ENCODE peak calls at places on chromosomes 4 and X, in eight cellular contexts. A is GM12891, X is sigmoid colon, O is HL-60, C is transverse colon, H is suprapubic skin, D is K562, K is SK-N-SH. W is an unnamed sample.

GRCh38 chrX:10755477-10756334 is 135.3 kb upstream of the MID1 start:
- DNase-seq in A (no peak), X (no peak), O (no peak), C (no peak), H (no peak), D (no peak), K (no peak), W (peak; percentile 58)

GRCh38 chrX:54633641-54634040 is 103.6 kb downstream of the GNL3L start:
- DNase-seq in A (no peak), X (no peak), O (no peak), C (no peak), H (no peak), D (no peak), K (no peak), W (peak; percentile 0)

GRCh38 chr4:185470503-185471195 is 884 bp downstream of the CCDC110 start:
- DNase-seq in A (no peak), X (peak; percentile 86), O (no peak), C (peak; percentile 73), H (no peak), D (peak; percentile 38), K (peak; percentile 31), W (peak; percentile 52)

GRCh38 chr4:98564847-98565246 is 93.6 kb downstream of the TSPAN5 start:
- DNase-seq in A (no peak), X (no peak), O (no peak), C (no peak), H (no peak), D (no peak), K (no peak), W (no peak)

GRCh38 chrX:3029084-3029483 is 12.2 kb upstream of the ARSF start:
- DNase-seq in A (no peak), X (no peak), O (no peak), C (no peak), H (no peak), D (no peak), K (no peak), W (no peak)

GRCh38 chrX:145405012-145405411 is 157.7 kb downstream of the SPANXN1 start:
- DNase-seq in A (no peak), X (no peak), O (no peak), C (no peak), H (no peak), D (peak; percentile 26), K (peak; percentile 29), W (peak; percentile 1)

GRCh38 chrX:45889471-45889870 is 655.8 kb downstream of the ZNF674 start:
- DNase-seq in A (no peak), X (no peak), O (no peak), C (no peak), H (no peak), D (no peak), K (no peak), W (no peak)

GRCh38 chrX:15947648-15948317 is 93.2 kb upstream of the AP1S2 start:
- DNase-seq in A (no peak), X (no peak), O (no peak), C (no peak), H (no peak), D (peak; percentile 62), K (no peak), W (peak; percentile 45)

GRCh38 chrX:25049347-25049746 is 33.6 kb upstream of the ARX start:
- DNase-seq in A (no peak), X (no peak), O (no peak), C (no peak), H (no peak), D (peak; percentile 3), K (no peak), W (no peak)

GRCh38 chr4:47463235-47463956 is at the start of gene COMMD8:
- DNase-seq in A (peak; percentile 83), X (peak; percentile 98), O (peak; percentile 94), C (peak; percentile 98), H (peak; percentile 99), D (peak; percentile 96), K (peak; percentile 95), W (peak; percentile 96)

GRCh38 chr4:121697626-121698025 is 846 bp upstream of the ANXA5 start:
- DNase-seq in A (no peak), X (no peak), O (no peak), C (no peak), H (no peak), D (no peak), K (no peak), W (no peak)

GRCh38 chr4:121696641-121697461 is at the start of gene ANXA5:
- DNase-seq in A (peak; percentile 53), X (peak; percentile 96), O (no peak), C (peak; percentile 91), H (peak; percentile 92), D (peak; percentile 91), K (peak; percentile 93), W (peak; percentile 88)

GRCh38 chr4:121693450-121693849 is 3.3 kb downstream of the ANXA5 start:
- DNase-seq in A (no peak), X (no peak), O (no peak), C (no peak), H (no peak), D (no peak), K (no peak), W (no peak)

GRCh38 chr4:121698119-121698732 is 1.4 kb upstream of the ANXA5 start:
- DNase-seq in A (no peak), X (no peak), O (no peak), C (no peak), H (no peak), D (no peak), K (no peak), W (no peak)

GRCh38 chr4:121696140-121696640 is 590 bp downstream of the ANXA5 start:
- DNase-seq in A (no peak), X (peak; percentile 94), O (no peak), C (peak; percentile 76), H (peak; percentile 92), D (peak; percentile 60), K (peak; percentile 26), W (peak; percentile 69)
- TF ChIP-seq POLR2AphosphoS5 in A (no peak), X (peak; percentile 64), O (no peak), C (no peak), H (no peak), D (no peak), K (no peak), W (no peak)

GRCh38 chr4:6676722-6677558 is 16.7 kb upstream of the S100P start:
- DNase-seq in A (no peak), X (no peak), O (no peak), C (no peak), H (no peak), D (no peak), K (no peak), W (no peak)
- TF ChIP-seq POLR2AphosphoS5 in A (no peak), X (no peak), O (peak; percentile 82), C (no peak), H (no peak), D (peak; percentile 70), K (no peak), W (no peak)

DNA sequence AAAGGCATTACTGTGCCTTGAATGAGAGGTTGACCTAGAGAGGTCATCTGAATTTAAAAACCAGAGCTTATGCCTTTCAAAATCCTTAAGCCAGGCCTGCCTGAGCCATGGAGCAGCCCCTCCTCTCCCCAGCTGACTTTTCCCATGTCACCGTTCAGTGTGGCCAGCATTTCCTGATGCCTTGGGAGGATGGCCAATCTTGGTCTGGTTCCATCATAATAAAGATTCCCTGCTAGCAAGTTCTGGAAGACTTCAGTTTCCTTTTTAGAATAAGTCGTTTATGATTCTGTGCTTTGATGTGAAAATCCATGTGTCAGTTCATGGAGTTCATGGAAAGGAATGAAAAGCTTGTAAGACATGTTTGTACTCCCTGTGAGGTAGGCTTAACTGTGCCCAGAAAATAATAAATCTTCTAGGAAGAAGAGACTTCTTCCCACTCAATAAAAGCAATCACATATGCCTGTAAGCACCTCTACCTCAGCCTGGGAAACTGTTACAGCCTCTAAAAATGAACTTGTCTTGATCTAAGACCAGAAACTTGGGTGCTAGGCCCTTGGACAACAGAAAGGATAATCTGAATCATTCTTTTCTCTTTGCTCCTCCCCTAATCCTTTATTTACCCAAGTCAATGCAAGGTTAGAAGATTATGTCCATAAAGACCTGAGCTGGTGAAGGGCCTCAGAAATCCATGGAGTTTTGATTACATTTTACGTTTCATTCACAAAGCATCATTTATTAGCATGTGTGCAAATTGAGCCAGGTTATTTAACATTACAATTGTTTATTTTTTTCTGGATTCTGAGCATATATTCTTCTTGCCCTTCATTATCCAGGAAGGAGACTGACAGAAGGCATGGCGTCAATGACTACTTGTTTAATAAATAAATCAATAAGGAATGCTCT is 84.0 kb upstream of the TBC1D9 start:
- DNase-seq in A (no peak), X (no peak), O (no peak), C (no peak), H (no peak), D (no peak), K (no peak), W (no peak)
- TF ChIP-seq POLR2AphosphoS5 in A (no peak), X (peak; percentile 59), O (no peak), C (no peak), H (no peak), D (no peak), K (no peak), W (no peak)

GRCh38 chr4:120327276-120327675 is 260.6 kb upstream of the MAD2L1 start:
- DNase-seq in A (no peak), X (no peak), O (no peak), C (no peak), H (no peak), D (no peak), K (no peak), W (no peak)
- TF ChIP-seq POLR2AphosphoS5 in A (no peak), X (no peak), O (no peak), C (no peak), H (no peak), D (no peak), K (no peak), W (no peak)

GRCh38 chr4:7043521-7044414 is 596 bp downstream of the TADA2B start:
- DNase-seq in A (peak; percentile 69), X (peak; percentile 79), O (no peak), C (peak; percentile 58), H (peak; percentile 79), D (peak; percentile 54), K (no peak), W (peak; percentile 70)
- TF ChIP-seq POLR2AphosphoS5 in A (no peak), X (peak; percentile 30), O (no peak), C (no peak), H (no peak), D (no peak), K (no peak), W (no peak)

DNA sequence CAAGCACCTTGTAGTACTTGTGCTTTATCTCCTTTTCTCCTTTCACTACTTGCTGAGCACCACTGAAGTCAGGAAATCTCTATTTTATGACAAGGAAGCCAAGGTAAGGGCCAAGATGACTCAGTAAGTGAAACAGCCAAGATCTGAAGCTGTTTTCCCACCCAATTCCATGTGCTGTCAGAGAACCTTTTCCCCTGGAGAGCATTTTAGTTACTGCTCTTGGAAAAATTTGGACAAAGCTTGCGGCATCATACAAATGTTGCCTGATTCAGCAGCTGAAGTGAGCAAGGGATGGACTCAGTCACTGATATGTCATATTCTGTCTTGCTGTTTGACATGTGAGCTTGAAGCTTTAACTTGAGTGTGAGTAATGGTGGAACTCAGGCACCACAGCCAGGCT is 391.4 kb downstream of the RAB28 start:
- DNase-seq in A (no peak), X (no peak), O (no peak), C (no peak), H (no peak), D (no peak), K (no peak), W (no peak)
- TF ChIP-seq POLR2AphosphoS5 in A (no peak), X (no peak), O (no peak), C (no peak), H (no peak), D (no peak), K (no peak), W (no peak)